ENCODE peak calls at places on chromosomes 13 and 19, in seven cellular contexts. One of them, this sample, is unnamed.
A peak's percentile ranks its signal among the peaks of the same experiment; 100 is the strongest.

GRCh38 chr13:39811696-39812095 is 156.2 kb downstream of the COG6 start:
- DNase-seq in kidney: no peak
- DNase-seq in uterus: no peak
- DNase-seq in right lobe of liver: no peak
- DNase-seq in stomach: no peak
- DNase-seq in tibial artery: no peak
- DNase-seq in endodermal cell: no peak
- DNase-seq in this sample: no peak

GRCh38 chr19:33373701-33374405 is at the start of gene CEBPG:
- DNase-seq in kidney: peak; percentile 87
- DNase-seq in uterus: peak; percentile 48
- DNase-seq in right lobe of liver: peak; percentile 65
- DNase-seq in stomach: peak; percentile 55
- DNase-seq in tibial artery: no peak
- DNase-seq in endodermal cell: no peak
- DNase-seq in this sample: peak; percentile 70

GRCh38 chr19:964761-965694 is 19.1 kb upstream of the WDR18 start:
- DNase-seq in kidney: no peak
- DNase-seq in uterus: no peak
- DNase-seq in right lobe of liver: no peak
- DNase-seq in stomach: no peak
- DNase-seq in tibial artery: no peak
- DNase-seq in endodermal cell: no peak
- DNase-seq in this sample: no peak

GRCh38 chr19:33805313-33805712 is 8.6 kb downstream of the KCTD15 start:
- DNase-seq in kidney: peak; percentile 34
- DNase-seq in uterus: no peak
- DNase-seq in right lobe of liver: no peak
- DNase-seq in stomach: no peak
- DNase-seq in tibial artery: no peak
- DNase-seq in endodermal cell: no peak
- DNase-seq in this sample: no peak

GRCh38 chr13:113650731-113651148 is 7.3 kb downstream of the ATP4B start:
- DNase-seq in kidney: peak; percentile 39
- DNase-seq in uterus: peak; percentile 2
- DNase-seq in right lobe of liver: peak; percentile 40
- DNase-seq in stomach: peak; percentile 24
- DNase-seq in tibial artery: no peak
- DNase-seq in endodermal cell: no peak
- DNase-seq in this sample: peak; percentile 37

GRCh38 chr19:7894612-7895309 is 6.5 kb downstream of the LRRC8E start:
- DNase-seq in kidney: peak; percentile 81
- DNase-seq in uterus: no peak
- DNase-seq in right lobe of liver: no peak
- DNase-seq in stomach: peak; percentile 73
- DNase-seq in tibial artery: no peak
- DNase-seq in endodermal cell: no peak
- DNase-seq in this sample: peak; percentile 51

GRCh38 chr13:97261254-97262015 is 39.3 kb downstream of the MBNL2 start:
- DNase-seq in kidney: no peak
- DNase-seq in uterus: no peak
- DNase-seq in right lobe of liver: peak; percentile 64
- DNase-seq in stomach: no peak
- DNase-seq in tibial artery: no peak
- DNase-seq in endodermal cell: no peak
- DNase-seq in this sample: peak; percentile 21

GRCh38 chr19:32339988-32340874 is 5.2 kb upstream of the ZNF507 start:
- DNase-seq in kidney: peak; percentile 81
- DNase-seq in uterus: peak; percentile 30
- DNase-seq in right lobe of liver: peak; percentile 81
- DNase-seq in stomach: peak; percentile 82
- DNase-seq in tibial artery: peak; percentile 69
- DNase-seq in endodermal cell: peak; percentile 86
- DNase-seq in this sample: peak; percentile 75

GRCh38 chr19:41623360-41623759 is 3.5 kb downstream of the CEACAM4 start:
- DNase-seq in kidney: no peak
- DNase-seq in uterus: no peak
- DNase-seq in right lobe of liver: no peak
- DNase-seq in stomach: no peak
- DNase-seq in tibial artery: no peak
- DNase-seq in endodermal cell: no peak
- DNase-seq in this sample: no peak

GRCh38 chr13:75760182-75760981 is 124.3 kb downstream of the LMO7 start:
- DNase-seq in kidney: peak; percentile 33
- DNase-seq in uterus: no peak
- DNase-seq in right lobe of liver: peak; percentile 87
- DNase-seq in stomach: peak; percentile 85
- DNase-seq in tibial artery: no peak
- DNase-seq in endodermal cell: no peak
- DNase-seq in this sample: peak; percentile 63

GRCh38 chr13:23567792-23568480 is 2.3 kb upstream of the TNFRSF19 start:
- DNase-seq in kidney: no peak
- DNase-seq in uterus: no peak
- DNase-seq in right lobe of liver: no peak
- DNase-seq in stomach: no peak
- DNase-seq in tibial artery: no peak
- DNase-seq in endodermal cell: peak; percentile 56
- DNase-seq in this sample: no peak

GRCh38 chr13:99979453-99980200 is 2.0 kb upstream of the ZIC2 start:
- DNase-seq in kidney: peak; percentile 69
- DNase-seq in uterus: no peak
- DNase-seq in right lobe of liver: no peak
- DNase-seq in stomach: peak; percentile 14
- DNase-seq in tibial artery: no peak
- DNase-seq in endodermal cell: peak; percentile 87
- DNase-seq in this sample: no peak

GRCh38 chr13:36089130-36089529 is 42.1 kb downstream of the DCLK1 start:
- DNase-seq in kidney: no peak
- DNase-seq in uterus: peak; percentile 49
- DNase-seq in right lobe of liver: no peak
- DNase-seq in stomach: no peak
- DNase-seq in tibial artery: no peak
- DNase-seq in endodermal cell: no peak
- DNase-seq in this sample: no peak

GRCh38 chr13:36088463-36088862 is 42.7 kb downstream of the DCLK1 start:
- DNase-seq in kidney: no peak
- DNase-seq in uterus: no peak
- DNase-seq in right lobe of liver: no peak
- DNase-seq in stomach: no peak
- DNase-seq in tibial artery: no peak
- DNase-seq in endodermal cell: no peak
- DNase-seq in this sample: no peak

GRCh38 chr13:36084131-36084530 is 47.1 kb downstream of the DCLK1 start:
- DNase-seq in kidney: no peak
- DNase-seq in uterus: no peak
- DNase-seq in right lobe of liver: no peak
- DNase-seq in stomach: no peak
- DNase-seq in tibial artery: no peak
- DNase-seq in endodermal cell: no peak
- DNase-seq in this sample: no peak

GRCh38 chr13:36088001-36088400 is 43.2 kb downstream of the DCLK1 start:
- DNase-seq in kidney: no peak
- DNase-seq in uterus: no peak
- DNase-seq in right lobe of liver: no peak
- DNase-seq in stomach: no peak
- DNase-seq in tibial artery: no peak
- DNase-seq in endodermal cell: no peak
- DNase-seq in this sample: no peak

GRCh38 chr13:36086117-36086516 is 45.1 kb downstream of the DCLK1 start:
- DNase-seq in kidney: no peak
- DNase-seq in uterus: no peak
- DNase-seq in right lobe of liver: no peak
- DNase-seq in stomach: no peak
- DNase-seq in tibial artery: no peak
- DNase-seq in endodermal cell: peak; percentile 73
- DNase-seq in this sample: no peak
- TF ChIP-seq CTCF in kidney: no peak
- TF ChIP-seq CTCF in uterus: no peak
- TF ChIP-seq CTCF in right lobe of liver: no peak
- TF ChIP-seq CTCF in stomach: no peak
- TF ChIP-seq CTCF in tibial artery: no peak
- TF ChIP-seq CTCF in endodermal cell: peak; percentile 78
- TF ChIP-seq CTCF in this sample: no peak

GRCh38 chr19:3813473-3814392 is 27.6 kb upstream of the MATK start:
- DNase-seq in kidney: no peak
- DNase-seq in uterus: no peak
- DNase-seq in right lobe of liver: no peak
- DNase-seq in stomach: no peak
- DNase-seq in tibial artery: no peak
- DNase-seq in endodermal cell: peak; percentile 34
- DNase-seq in this sample: no peak

GRCh38 chr19:3817761-3818160 is 31.6 kb upstream of the MATK start:
- DNase-seq in kidney: no peak
- DNase-seq in uterus: no peak
- DNase-seq in right lobe of liver: no peak
- DNase-seq in stomach: no peak
- DNase-seq in tibial artery: no peak
- DNase-seq in endodermal cell: no peak
- DNase-seq in this sample: no peak

GRCh38 chr19:3810708-3811355 is 24.7 kb upstream of the MATK start:
- DNase-seq in kidney: no peak
- DNase-seq in uterus: no peak
- DNase-seq in right lobe of liver: no peak
- DNase-seq in stomach: no peak
- DNase-seq in tibial artery: no peak
- DNase-seq in endodermal cell: no peak
- DNase-seq in this sample: no peak

GRCh38 chr19:3816566-3817218 is 30.5 kb upstream of the MATK start:
- DNase-seq in kidney: no peak
- DNase-seq in uterus: no peak
- DNase-seq in right lobe of liver: no peak
- DNase-seq in stomach: no peak
- DNase-seq in tibial artery: no peak
- DNase-seq in endodermal cell: peak; percentile 40
- DNase-seq in this sample: no peak

GRCh38 chr19:3814648-3815047 is 28.5 kb upstream of the MATK start:
- DNase-seq in kidney: no peak
- DNase-seq in uterus: no peak
- DNase-seq in right lobe of liver: no peak
- DNase-seq in stomach: no peak
- DNase-seq in tibial artery: no peak
- DNase-seq in endodermal cell: no peak
- DNase-seq in this sample: no peak
- H3K4me1 ChIP-seq in kidney: no peaks in the 10 kb centered on the region
- H3K4me1 ChIP-seq in uterus: no peaks in the 10 kb centered on the region
- H3K4me1 ChIP-seq in right lobe of liver: no peaks in the 10 kb centered on the region
- H3K4me1 ChIP-seq in stomach: peaks cover 7% of the 10 kb centered on the region
- H3K4me1 ChIP-seq in tibial artery: no peaks in the 10 kb centered on the region
- H3K4me1 ChIP-seq in endodermal cell: no peaks in the 10 kb centered on the region
- H3K4me1 ChIP-seq in this sample: peaks cover 5% of the 10 kb centered on the region

GRCh38 chr13:46289260-46289955 is 77.7 kb downstream of the LRRC63 start:
- DNase-seq in kidney: no peak
- DNase-seq in uterus: no peak
- DNase-seq in right lobe of liver: no peak
- DNase-seq in stomach: no peak
- DNase-seq in tibial artery: no peak
- DNase-seq in endodermal cell: no peak
- DNase-seq in this sample: no peak
- TF ChIP-seq CTCF in kidney: no peak
- TF ChIP-seq CTCF in uterus: no peak
- TF ChIP-seq CTCF in right lobe of liver: no peak
- TF ChIP-seq CTCF in stomach: no peak
- TF ChIP-seq CTCF in tibial artery: no peak
- TF ChIP-seq CTCF in endodermal cell: no peak
- TF ChIP-seq CTCF in this sample: peak; percentile 5

GRCh38 chr19:6718111-6718740 is 2.2 kb downstream of the C3 start:
- DNase-seq in kidney: peak; percentile 64
- DNase-seq in uterus: no peak
- DNase-seq in right lobe of liver: no peak
- DNase-seq in stomach: no peak
- DNase-seq in tibial artery: no peak
- DNase-seq in endodermal cell: peak; percentile 72
- DNase-seq in this sample: no peak

GRCh38 chr19:6717441-6717971 is 2.9 kb downstream of the C3 start:
- DNase-seq in kidney: no peak
- DNase-seq in uterus: no peak
- DNase-seq in right lobe of liver: no peak
- DNase-seq in stomach: no peak
- DNase-seq in tibial artery: no peak
- DNase-seq in endodermal cell: no peak
- DNase-seq in this sample: no peak

GRCh38 chr19:6719540-6719861 is 949 bp downstream of the C3 start:
- DNase-seq in kidney: no peak
- DNase-seq in uterus: no peak
- DNase-seq in right lobe of liver: no peak
- DNase-seq in stomach: no peak
- DNase-seq in tibial artery: no peak
- DNase-seq in endodermal cell: no peak
- DNase-seq in this sample: no peak

GRCh38 chr19:6719992-6720368 is 470 bp downstream of the C3 start:
- DNase-seq in kidney: no peak
- DNase-seq in uterus: no peak
- DNase-seq in right lobe of liver: no peak
- DNase-seq in stomach: no peak
- DNase-seq in tibial artery: no peak
- DNase-seq in endodermal cell: no peak
- DNase-seq in this sample: no peak

GRCh38 chr19:6718741-6719539 is 1.5 kb downstream of the C3 start:
- DNase-seq in kidney: peak; percentile 73
- DNase-seq in uterus: no peak
- DNase-seq in right lobe of liver: peak; percentile 97
- DNase-seq in stomach: no peak
- DNase-seq in tibial artery: no peak
- DNase-seq in endodermal cell: peak; percentile 94
- DNase-seq in this sample: no peak
- H3K4me1 ChIP-seq in kidney: no peaks in the 10 kb centered on the region
- H3K4me1 ChIP-seq in uterus: no peaks in the 10 kb centered on the region
- H3K4me1 ChIP-seq in right lobe of liver: peaks cover 35% of the 10 kb centered on the region
- H3K4me1 ChIP-seq in stomach: no peaks in the 10 kb centered on the region
- H3K4me1 ChIP-seq in tibial artery: no peaks in the 10 kb centered on the region
- H3K4me1 ChIP-seq in endodermal cell: no peaks in the 10 kb centered on the region
- H3K4me1 ChIP-seq in this sample: peaks cover 8% of the 10 kb centered on the region

DNA sequence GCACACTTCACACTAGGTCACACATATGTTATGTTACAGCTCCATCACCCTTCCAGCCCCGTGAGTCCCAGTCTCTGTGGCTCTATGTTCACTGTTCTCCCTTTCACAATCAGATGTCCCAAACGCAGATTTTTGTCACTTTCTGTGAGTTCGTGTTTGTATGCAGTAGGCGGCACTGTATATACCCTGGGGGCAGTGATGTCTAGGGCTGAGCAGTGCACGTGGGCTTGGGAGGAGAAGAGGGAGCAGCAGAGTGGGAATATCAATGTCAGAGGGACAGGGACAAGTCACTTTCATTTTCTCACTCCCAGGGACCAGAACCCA is 22.0 kb downstream of the PSG1 start:
- DNase-seq in kidney: no peak
- DNase-seq in uterus: no peak
- DNase-seq in right lobe of liver: no peak
- DNase-seq in stomach: no peak
- DNase-seq in tibial artery: no peak
- DNase-seq in endodermal cell: no peak
- DNase-seq in this sample: no peak
- TF ChIP-seq CTCF in kidney: no peak
- TF ChIP-seq CTCF in uterus: no peak
- TF ChIP-seq CTCF in right lobe of liver: no peak
- TF ChIP-seq CTCF in stomach: no peak
- TF ChIP-seq CTCF in tibial artery: no peak
- TF ChIP-seq CTCF in endodermal cell: no peak
- TF ChIP-seq CTCF in this sample: no peak

This sample was measured in Peyer's patch.